ENCODE peak calls at places on chromosomes 16 and 17, in five cellular contexts. L is mucosa of descending colon, U is kidney tubule cell, T is fibroblast of the conjunctiva, H is LHCN-M2. P is an unnamed sample.

GRCh38 chr17:82366749-82367148 is 4.8 kb upstream of the UTS2R start:
- DNase-seq in L (peak), U (no peak), T (no peak), H (no peak), P (no peak)

GRCh38 chr16:48444574-48444973 is 59.4 kb upstream of the SIAH1 start:
- DNase-seq in L (no peak), U (peak), T (peak), H (peak), P (peak)

GRCh38 chr17:60146206-60146605 is 3.6 kb upstream of the CA4 start:
- DNase-seq in L (no peak), U (no peak), T (no peak), H (no peak), P (no peak)

GRCh38 chr16:84367750-84368320 is 503 bp upstream of the ATP2C2 start:
- DNase-seq in L (peak), U (no peak), T (no peak), H (no peak), P (no peak)

GRCh38 chr17:79001190-79002020 is 8.2 kb downstream of the CANT1 start:
- DNase-seq in L (no peak), U (no peak), T (no peak), H (no peak), P (no peak)

GRCh38 chr17:36534117-36534880 is at the start of gene MYO19:
- DNase-seq in L (peak), U (peak), T (peak), H (peak), P (peak)

GRCh38 chr16:50402298-50402895 is 33.6 kb upstream of the BRD7 start:
- DNase-seq in L (no peak), U (no peak), T (no peak), H (no peak), P (no peak)

GRCh38 chr17:40314557-40314953 is 5.6 kb downstream of the RARA start:
- DNase-seq in L (peak), U (peak), T (peak), H (peak), P (no peak)

GRCh38 chr16:30697264-30698138 is 1.5 kb upstream of the SRCAP start:
- DNase-seq in L (no peak), U (peak), T (no peak), H (no peak), P (no peak)

GRCh38 chr17:7107012-7107754 is 7.4 kb downstream of the ASGR2 start:
- DNase-seq in L (no peak), U (no peak), T (no peak), H (no peak), P (no peak)

GRCh38 chr17:57466042-57466471 is 209.7 kb downstream of the MSI2 start:
- DNase-seq in L (no peak), U (no peak), T (no peak), H (no peak), P (no peak)

GRCh38 chr17:17156107-17156506 is 50.0 kb downstream of the PLD6 start:
- DNase-seq in L (no peak), U (peak), T (peak), H (peak), P (no peak)

GRCh38 chr17:74499992-74500391 is 31.3 kb downstream of the CD300LB start:
- DNase-seq in L (no peak), U (no peak), T (no peak), H (no peak), P (no peak)

GRCh38 chr17:50359998-50360461 is 13.0 kb downstream of the MRPL27 start:
- DNase-seq in L (no peak), U (no peak), T (no peak), H (no peak), P (no peak)

GRCh38 chr17:50139950-50140885 is 10.3 kb upstream of the SAMD14 start:
- DNase-seq in L (peak), U (peak), T (peak), H (peak), P (no peak)

GRCh38 chr16:27973678-27974077 is 89.8 kb downstream of the GSG1L start:
- DNase-seq in L (no peak), U (no peak), T (no peak), H (no peak), P (no peak)

GRCh38 chr17:21542070-21542469 is 150.3 kb upstream of the KCNJ18 start:
- DNase-seq in L (no peak), U (no peak), T (no peak), H (no peak), P (no peak)

GRCh38 chr16:81532491-81533174 is 88.0 kb downstream of the CMIP start:
- DNase-seq in L (peak), U (peak), T (no peak), H (no peak), P (no peak)